ENCODE peak calls at places on chromosomes 11 and 22, in ten cellular contexts. One of them, this sample, is unnamed.

GRCh38 chr11:2265396-2265795 is 5.0 kb downstream of the ASCL2 start:
- DNase-seq in CD8-positive, alpha-beta T cell: peak; percentile 45
- DNase-seq in GM12865: peak; percentile 57
- DNase-seq in HTR-8/SVneo: no peak
- DNase-seq in activated CD8-positive, alpha-beta memory T cell treated with anti-CD3 and anti-CD28 coated beads, Interleukin-2, amount 50 U/mL, for 4 hours: no peak
- DNase-seq in activated T-cell treated with anti-CD3 and anti-CD28 coated beads for 48 hours: peak; percentile 23
- DNase-seq in RPMI8226: peak; percentile 73
- DNase-seq in naive thymus-derived CD8-positive, alpha-beta T cell: no peak
- DNase-seq in HEK293T: peak; percentile 1
- DNase-seq in stimulated activated CD8-positive, alpha-beta memory T cell treated with anti-CD3 and anti-CD28 coated beads, Interleukin-15, amount 100 ng/mL, for 48 hours: no peak
- DNase-seq in this sample: no peak

GRCh38 chr22:22327723-22328122 is 83.1 kb downstream of the VPREB1 start:
- DNase-seq in naive thymus-derived CD8-positive, alpha-beta T cell: no peak
- DNase-seq in HTR-8/SVneo: no peak
- DNase-seq in CD8-positive, alpha-beta T cell: no peak
- DNase-seq in activated T-cell treated with anti-CD3 and anti-CD28 coated beads for 48 hours: no peak
- DNase-seq in activated CD8-positive, alpha-beta memory T cell treated with anti-CD3 and anti-CD28 coated beads, Interleukin-2, amount 50 U/mL, for 4 hours: no peak
- DNase-seq in RPMI8226: no peak
- DNase-seq in stimulated activated CD8-positive, alpha-beta memory T cell treated with anti-CD3 and anti-CD28 coated beads, Interleukin-15, amount 100 ng/mL, for 48 hours: no peak
- DNase-seq in HEK293T: no peak
- DNase-seq in GM12865: no peak
- DNase-seq in this sample: no peak

GRCh38 chr22:48661984-48662383 is 1165.7 kb downstream of the BRD1 start:
- DNase-seq in RPMI8226: no peak
- DNase-seq in HEK293T: no peak
- DNase-seq in activated T-cell treated with anti-CD3 and anti-CD28 coated beads for 48 hours: no peak
- DNase-seq in GM12865: no peak
- DNase-seq in activated CD8-positive, alpha-beta memory T cell treated with anti-CD3 and anti-CD28 coated beads, Interleukin-2, amount 50 U/mL, for 4 hours: no peak
- DNase-seq in stimulated activated CD8-positive, alpha-beta memory T cell treated with anti-CD3 and anti-CD28 coated beads, Interleukin-15, amount 100 ng/mL, for 48 hours: no peak
- DNase-seq in HTR-8/SVneo: no peak
- DNase-seq in CD8-positive, alpha-beta T cell: no peak
- DNase-seq in naive thymus-derived CD8-positive, alpha-beta T cell: no peak
- DNase-seq in this sample: no peak

GRCh38 chr11:58905141-58905715 is 34.1 kb upstream of the GLYATL1 start:
- DNase-seq in naive thymus-derived CD8-positive, alpha-beta T cell: no peak
- DNase-seq in activated CD8-positive, alpha-beta memory T cell treated with anti-CD3 and anti-CD28 coated beads, Interleukin-2, amount 50 U/mL, for 4 hours: no peak
- DNase-seq in GM12865: no peak
- DNase-seq in activated T-cell treated with anti-CD3 and anti-CD28 coated beads for 48 hours: no peak
- DNase-seq in CD8-positive, alpha-beta T cell: no peak
- DNase-seq in stimulated activated CD8-positive, alpha-beta memory T cell treated with anti-CD3 and anti-CD28 coated beads, Interleukin-15, amount 100 ng/mL, for 48 hours: no peak
- DNase-seq in HEK293T: no peak
- DNase-seq in RPMI8226: no peak
- DNase-seq in HTR-8/SVneo: peak; percentile 52
- DNase-seq in this sample: peak; percentile 73

GRCh38 chr11:135002236-135002635 is 590.2 kb upstream of the B3GAT1 start:
- DNase-seq in GM12865: no peak
- DNase-seq in HEK293T: no peak
- DNase-seq in HTR-8/SVneo: no peak
- DNase-seq in CD8-positive, alpha-beta T cell: no peak
- DNase-seq in activated CD8-positive, alpha-beta memory T cell treated with anti-CD3 and anti-CD28 coated beads, Interleukin-2, amount 50 U/mL, for 4 hours: no peak
- DNase-seq in stimulated activated CD8-positive, alpha-beta memory T cell treated with anti-CD3 and anti-CD28 coated beads, Interleukin-15, amount 100 ng/mL, for 48 hours: no peak
- DNase-seq in RPMI8226: no peak
- DNase-seq in naive thymus-derived CD8-positive, alpha-beta T cell: no peak
- DNase-seq in activated T-cell treated with anti-CD3 and anti-CD28 coated beads for 48 hours: no peak
- DNase-seq in this sample: no peak

GRCh38 chr11:35288817-35289541 is 130.4 kb downstream of the SLC1A2 start:
- DNase-seq in activated T-cell treated with anti-CD3 and anti-CD28 coated beads for 48 hours: no peak
- DNase-seq in CD8-positive, alpha-beta T cell: no peak
- DNase-seq in activated CD8-positive, alpha-beta memory T cell treated with anti-CD3 and anti-CD28 coated beads, Interleukin-2, amount 50 U/mL, for 4 hours: no peak
- DNase-seq in naive thymus-derived CD8-positive, alpha-beta T cell: no peak
- DNase-seq in stimulated activated CD8-positive, alpha-beta memory T cell treated with anti-CD3 and anti-CD28 coated beads, Interleukin-15, amount 100 ng/mL, for 48 hours: no peak
- DNase-seq in HTR-8/SVneo: peak; percentile 48
- DNase-seq in GM12865: no peak
- DNase-seq in RPMI8226: no peak
- DNase-seq in HEK293T: no peak
- DNase-seq in this sample: peak; percentile 93

GRCh38 chr22:49502126-49502826 is 325.4 kb downstream of the BRD1 start:
- DNase-seq in HEK293T: no peak
- DNase-seq in HTR-8/SVneo: peak; percentile 37
- DNase-seq in stimulated activated CD8-positive, alpha-beta memory T cell treated with anti-CD3 and anti-CD28 coated beads, Interleukin-15, amount 100 ng/mL, for 48 hours: no peak
- DNase-seq in RPMI8226: no peak
- DNase-seq in activated CD8-positive, alpha-beta memory T cell treated with anti-CD3 and anti-CD28 coated beads, Interleukin-2, amount 50 U/mL, for 4 hours: no peak
- DNase-seq in activated T-cell treated with anti-CD3 and anti-CD28 coated beads for 48 hours: no peak
- DNase-seq in naive thymus-derived CD8-positive, alpha-beta T cell: no peak
- DNase-seq in CD8-positive, alpha-beta T cell: no peak
- DNase-seq in GM12865: no peak
- DNase-seq in this sample: peak; percentile 71

GRCh38 chr11:904380-904779 is 6.2 kb downstream of the CHID1 start:
- DNase-seq in CD8-positive, alpha-beta T cell: no peak
- DNase-seq in naive thymus-derived CD8-positive, alpha-beta T cell: no peak
- DNase-seq in stimulated activated CD8-positive, alpha-beta memory T cell treated with anti-CD3 and anti-CD28 coated beads, Interleukin-15, amount 100 ng/mL, for 48 hours: no peak
- DNase-seq in RPMI8226: no peak
- DNase-seq in HTR-8/SVneo: no peak
- DNase-seq in GM12865: no peak
- DNase-seq in HEK293T: no peak
- DNase-seq in activated T-cell treated with anti-CD3 and anti-CD28 coated beads for 48 hours: no peak
- DNase-seq in activated CD8-positive, alpha-beta memory T cell treated with anti-CD3 and anti-CD28 coated beads, Interleukin-2, amount 50 U/mL, for 4 hours: no peak
- DNase-seq in this sample: no peak

GRCh38 chr11:100010393-100010792 is 676.7 kb upstream of the ARHGAP42 start:
- DNase-seq in CD8-positive, alpha-beta T cell: no peak
- DNase-seq in HEK293T: peak; percentile 5
- DNase-seq in GM12865: peak; percentile 9
- DNase-seq in activated T-cell treated with anti-CD3 and anti-CD28 coated beads for 48 hours: no peak
- DNase-seq in naive thymus-derived CD8-positive, alpha-beta T cell: no peak
- DNase-seq in stimulated activated CD8-positive, alpha-beta memory T cell treated with anti-CD3 and anti-CD28 coated beads, Interleukin-15, amount 100 ng/mL, for 48 hours: no peak
- DNase-seq in activated CD8-positive, alpha-beta memory T cell treated with anti-CD3 and anti-CD28 coated beads, Interleukin-2, amount 50 U/mL, for 4 hours: no peak
- DNase-seq in HTR-8/SVneo: no peak
- DNase-seq in RPMI8226: no peak
- DNase-seq in this sample: no peak

GRCh38 chr22:31104869-31105268 is 2.5 kb downstream of the SELENOM start:
- DNase-seq in HEK293T: no peak
- DNase-seq in naive thymus-derived CD8-positive, alpha-beta T cell: no peak
- DNase-seq in HTR-8/SVneo: no peak
- DNase-seq in activated T-cell treated with anti-CD3 and anti-CD28 coated beads for 48 hours: no peak
- DNase-seq in activated CD8-positive, alpha-beta memory T cell treated with anti-CD3 and anti-CD28 coated beads, Interleukin-2, amount 50 U/mL, for 4 hours: no peak
- DNase-seq in RPMI8226: no peak
- DNase-seq in stimulated activated CD8-positive, alpha-beta memory T cell treated with anti-CD3 and anti-CD28 coated beads, Interleukin-15, amount 100 ng/mL, for 48 hours: no peak
- DNase-seq in CD8-positive, alpha-beta T cell: no peak
- DNase-seq in GM12865: peak; percentile 43
- DNase-seq in this sample: no peak

GRCh38 chr11:9626778-9627394 is 37.0 kb upstream of the SWAP70 start:
- DNase-seq in HTR-8/SVneo: no peak
- DNase-seq in activated CD8-positive, alpha-beta memory T cell treated with anti-CD3 and anti-CD28 coated beads, Interleukin-2, amount 50 U/mL, for 4 hours: no peak
- DNase-seq in CD8-positive, alpha-beta T cell: no peak
- DNase-seq in HEK293T: no peak
- DNase-seq in RPMI8226: no peak
- DNase-seq in stimulated activated CD8-positive, alpha-beta memory T cell treated with anti-CD3 and anti-CD28 coated beads, Interleukin-15, amount 100 ng/mL, for 48 hours: no peak
- DNase-seq in naive thymus-derived CD8-positive, alpha-beta T cell: no peak
- DNase-seq in activated T-cell treated with anti-CD3 and anti-CD28 coated beads for 48 hours: no peak
- DNase-seq in GM12865: peak; percentile 27
- DNase-seq in this sample: no peak

GRCh38 chr11:33317662-33318061 is 60.5 kb downstream of the HIPK3 start:
- DNase-seq in HTR-8/SVneo: no peak
- DNase-seq in naive thymus-derived CD8-positive, alpha-beta T cell: no peak
- DNase-seq in CD8-positive, alpha-beta T cell: no peak
- DNase-seq in RPMI8226: no peak
- DNase-seq in activated CD8-positive, alpha-beta memory T cell treated with anti-CD3 and anti-CD28 coated beads, Interleukin-2, amount 50 U/mL, for 4 hours: no peak
- DNase-seq in HEK293T: no peak
- DNase-seq in GM12865: no peak
- DNase-seq in stimulated activated CD8-positive, alpha-beta memory T cell treated with anti-CD3 and anti-CD28 coated beads, Interleukin-15, amount 100 ng/mL, for 48 hours: no peak
- DNase-seq in activated T-cell treated with anti-CD3 and anti-CD28 coated beads for 48 hours: no peak
- DNase-seq in this sample: peak; percentile 44

GRCh38 chr11:69986421-69987229 is 91.5 kb upstream of the ANO1 start:
- DNase-seq in HEK293T: no peak
- DNase-seq in naive thymus-derived CD8-positive, alpha-beta T cell: no peak
- DNase-seq in stimulated activated CD8-positive, alpha-beta memory T cell treated with anti-CD3 and anti-CD28 coated beads, Interleukin-15, amount 100 ng/mL, for 48 hours: no peak
- DNase-seq in RPMI8226: no peak
- DNase-seq in GM12865: no peak
- DNase-seq in CD8-positive, alpha-beta T cell: no peak
- DNase-seq in activated T-cell treated with anti-CD3 and anti-CD28 coated beads for 48 hours: no peak
- DNase-seq in activated CD8-positive, alpha-beta memory T cell treated with anti-CD3 and anti-CD28 coated beads, Interleukin-2, amount 50 U/mL, for 4 hours: no peak
- DNase-seq in HTR-8/SVneo: no peak
- DNase-seq in this sample: no peak

GRCh38 chr22:39254789-39255298 is 10.1 kb upstream of the PDGFB start:
- DNase-seq in HEK293T: no peak
- DNase-seq in naive thymus-derived CD8-positive, alpha-beta T cell: no peak
- DNase-seq in RPMI8226: no peak
- DNase-seq in stimulated activated CD8-positive, alpha-beta memory T cell treated with anti-CD3 and anti-CD28 coated beads, Interleukin-15, amount 100 ng/mL, for 48 hours: peak; percentile 32
- DNase-seq in CD8-positive, alpha-beta T cell: no peak
- DNase-seq in GM12865: peak; percentile 89
- DNase-seq in activated CD8-positive, alpha-beta memory T cell treated with anti-CD3 and anti-CD28 coated beads, Interleukin-2, amount 50 U/mL, for 4 hours: peak; percentile 49
- DNase-seq in HTR-8/SVneo: peak; percentile 65
- DNase-seq in activated T-cell treated with anti-CD3 and anti-CD28 coated beads for 48 hours: no peak
- DNase-seq in this sample: peak; percentile 77

GRCh38 chr11:85658180-85658579 is 6.7 kb downstream of the CREBZF start:
- DNase-seq in stimulated activated CD8-positive, alpha-beta memory T cell treated with anti-CD3 and anti-CD28 coated beads, Interleukin-15, amount 100 ng/mL, for 48 hours: no peak
- DNase-seq in RPMI8226: no peak
- DNase-seq in GM12865: no peak
- DNase-seq in activated T-cell treated with anti-CD3 and anti-CD28 coated beads for 48 hours: no peak
- DNase-seq in CD8-positive, alpha-beta T cell: no peak
- DNase-seq in naive thymus-derived CD8-positive, alpha-beta T cell: no peak
- DNase-seq in activated CD8-positive, alpha-beta memory T cell treated with anti-CD3 and anti-CD28 coated beads, Interleukin-2, amount 50 U/mL, for 4 hours: no peak
- DNase-seq in HEK293T: no peak
- DNase-seq in HTR-8/SVneo: no peak
- DNase-seq in this sample: no peak

GRCh38 chr11:122344281-122344680 is 228.3 kb upstream of the BLID start:
- DNase-seq in GM12865: no peak
- DNase-seq in CD8-positive, alpha-beta T cell: no peak
- DNase-seq in activated T-cell treated with anti-CD3 and anti-CD28 coated beads for 48 hours: no peak
- DNase-seq in RPMI8226: no peak
- DNase-seq in stimulated activated CD8-positive, alpha-beta memory T cell treated with anti-CD3 and anti-CD28 coated beads, Interleukin-15, amount 100 ng/mL, for 48 hours: no peak
- DNase-seq in naive thymus-derived CD8-positive, alpha-beta T cell: no peak
- DNase-seq in HEK293T: no peak
- DNase-seq in activated CD8-positive, alpha-beta memory T cell treated with anti-CD3 and anti-CD28 coated beads, Interleukin-2, amount 50 U/mL, for 4 hours: no peak
- DNase-seq in HTR-8/SVneo: peak; percentile 49
- DNase-seq in this sample: peak; percentile 88

GRCh38 chr11:118338637-118339061 is 3.9 kb downstream of the CD3D start:
- DNase-seq in naive thymus-derived CD8-positive, alpha-beta T cell: peak; percentile 70
- DNase-seq in RPMI8226: peak; percentile 44
- DNase-seq in activated T-cell treated with anti-CD3 and anti-CD28 coated beads for 48 hours: peak; percentile 75
- DNase-seq in CD8-positive, alpha-beta T cell: peak; percentile 88
- DNase-seq in activated CD8-positive, alpha-beta memory T cell treated with anti-CD3 and anti-CD28 coated beads, Interleukin-2, amount 50 U/mL, for 4 hours: peak; percentile 88
- DNase-seq in stimulated activated CD8-positive, alpha-beta memory T cell treated with anti-CD3 and anti-CD28 coated beads, Interleukin-15, amount 100 ng/mL, for 48 hours: peak; percentile 82
- DNase-seq in HEK293T: peak; percentile 42
- DNase-seq in HTR-8/SVneo: no peak
- DNase-seq in GM12865: peak; percentile 61
- DNase-seq in this sample: peak; percentile 55

GRCh38 chr11:128948583-128948982 is 5.9 kb upstream of the TP53AIP1 start:
- DNase-seq in HTR-8/SVneo: peak; percentile 15
- DNase-seq in RPMI8226: no peak
- DNase-seq in activated T-cell treated with anti-CD3 and anti-CD28 coated beads for 48 hours: no peak
- DNase-seq in naive thymus-derived CD8-positive, alpha-beta T cell: no peak
- DNase-seq in HEK293T: no peak
- DNase-seq in CD8-positive, alpha-beta T cell: no peak
- DNase-seq in activated CD8-positive, alpha-beta memory T cell treated with anti-CD3 and anti-CD28 coated beads, Interleukin-2, amount 50 U/mL, for 4 hours: no peak
- DNase-seq in stimulated activated CD8-positive, alpha-beta memory T cell treated with anti-CD3 and anti-CD28 coated beads, Interleukin-15, amount 100 ng/mL, for 48 hours: no peak
- DNase-seq in GM12865: no peak
- DNase-seq in this sample: peak; percentile 9

GRCh38 chr11:92211576-92212167 is 12.9 kb upstream of the FAT3 start:
- DNase-seq in HTR-8/SVneo: peak; percentile 27
- DNase-seq in GM12865: no peak
- DNase-seq in RPMI8226: no peak
- DNase-seq in HEK293T: peak; percentile 55
- DNase-seq in activated CD8-positive, alpha-beta memory T cell treated with anti-CD3 and anti-CD28 coated beads, Interleukin-2, amount 50 U/mL, for 4 hours: no peak
- DNase-seq in activated T-cell treated with anti-CD3 and anti-CD28 coated beads for 48 hours: no peak
- DNase-seq in stimulated activated CD8-positive, alpha-beta memory T cell treated with anti-CD3 and anti-CD28 coated beads, Interleukin-15, amount 100 ng/mL, for 48 hours: no peak
- DNase-seq in CD8-positive, alpha-beta T cell: no peak
- DNase-seq in naive thymus-derived CD8-positive, alpha-beta T cell: no peak
- DNase-seq in this sample: peak; percentile 37